ENCODE peak calls at places on chromosomes 5 and 9, in ten cellular contexts. P is WTC11; Q is activated CD8-positive, alpha-beta T cell treated with anti-CD3 and anti-CD28 coated beads for 36 hours; U is GM06990; W is thyroid gland; G is heart right ventricle; H is GM10248; X is retinal pigment epithelial cell; F is Caco-2; O is astrocyte of the cerebellum. A is an unnamed sample.

GRCh38 chr9:114091711-114092110 is 7.4 kb downstream of the KIF12 start:
- DNase-seq in P (no peak), Q (no peak), U (no peak), W (no peak), G (no peak), H (no peak), X (no peak), F (no peak), O (no peak), A (no peak)

GRCh38 chr5:177473461-177473991 is at the start of gene DBN1:
- DNase-seq in P (peak), Q (peak), U (peak), W (peak), G (no peak), H (peak), X (no peak), F (peak), O (no peak), A (no peak)

GRCh38 chr5:124747770-124748686 is 1.6 kb upstream of the ZNF608 start:
- DNase-seq in P (no peak), Q (no peak), U (peak), W (no peak), G (peak), H (peak), X (no peak), F (no peak), O (no peak), A (no peak)

GRCh38 chr9:134299883-134300282 is 26.4 kb upstream of the RXRA start:
- DNase-seq in P (no peak), Q (no peak), U (no peak), W (peak), G (no peak), H (no peak), X (no peak), F (no peak), O (no peak), A (no peak)

GRCh38 chr9:28735943-28736342 is 1162.7 kb upstream of the C9orf72 start:
- DNase-seq in P (no peak), Q (no peak), U (no peak), W (peak), G (no peak), H (no peak), X (no peak), F (no peak), O (no peak), A (no peak)

GRCh38 chr5:150789943-150790611 is 11.5 kb downstream of the SMIM3 start:
- DNase-seq in P (no peak), Q (peak), U (peak), W (no peak), G (peak), H (peak), X (peak), F (no peak), O (peak), A (peak)

GRCh38 chr5:150302301-150303069 is at the start of gene ARSI:
- DNase-seq in P (peak), Q (no peak), U (no peak), W (peak), G (peak), H (no peak), X (peak), F (peak), O (no peak), A (no peak)

GRCh38 chr9:132875159-132875558 is 2.9 kb downstream of the AK8 start:
- DNase-seq in P (no peak), Q (no peak), U (no peak), W (no peak), G (no peak), H (no peak), X (no peak), F (no peak), O (no peak), A (no peak)

GRCh38 chr5:58786035-58786434 is 203.2 kb downstream of the RAB3C start:
- DNase-seq in P (no peak), Q (no peak), U (no peak), W (no peak), G (no peak), H (no peak), X (no peak), F (no peak), O (no peak), A (no peak)

GRCh38 chr9:126146254-126147145 is 180.1 kb upstream of the MVB12B start:
- DNase-seq in P (peak), Q (peak), U (peak), W (no peak), G (no peak), H (peak), X (no peak), F (peak), O (no peak), A (no peak)

GRCh38 chr9:132806723-132807421 is 71.2 kb downstream of the AK8 start:
- DNase-seq in P (peak), Q (no peak), U (no peak), W (no peak), G (no peak), H (no peak), X (no peak), F (peak), O (no peak), A (no peak)

GRCh38 chr9:97553841-97554240 is 52.4 kb downstream of the TMOD1 start:
- DNase-seq in P (no peak), Q (no peak), U (no peak), W (no peak), G (no peak), H (no peak), X (no peak), F (no peak), O (no peak), A (no peak)

GRCh38 chr5:556909-557441 is 32.7 kb upstream of the SLC9A3 start:
- DNase-seq in P (no peak), Q (no peak), U (no peak), W (no peak), G (no peak), H (no peak), X (no peak), F (no peak), O (no peak), A (no peak)

GRCh38 chr9:116430849-116431248 is 256.3 kb upstream of the TRIM32 start:
- DNase-seq in P (no peak), Q (no peak), U (no peak), W (no peak), G (no peak), H (no peak), X (no peak), F (no peak), O (no peak), A (no peak)
- TF ChIP-seq CTCF in P (no peak), Q (no peak), U (no peak), W (no peak), G (no peak), H (no peak), X (no peak), F (no peak), O (no peak), A (no peak)

GRCh38 chr5:143403607-143404415 is at the start of gene NR3C1:
- DNase-seq in P (peak), Q (peak), U (peak), W (peak), G (peak), H (peak), X (no peak), F (peak), O (peak), A (peak)

GRCh38 chr5:143403357-143403606 is 204 bp downstream of the NR3C1 start:
- DNase-seq in P (no peak), Q (no peak), U (no peak), W (no peak), G (no peak), H (no peak), X (no peak), F (no peak), O (no peak), A (no peak)

GRCh38 chr5:143401846-143402463 is 1.5 kb downstream of the NR3C1 start:
- DNase-seq in P (no peak), Q (peak), U (no peak), W (no peak), G (no peak), H (no peak), X (no peak), F (no peak), O (no peak), A (no peak)

GRCh38 chr5:143401253-143401845 is 2.1 kb downstream of the NR3C1 start:
- DNase-seq in P (no peak), Q (no peak), U (no peak), W (no peak), G (no peak), H (no peak), X (no peak), F (no peak), O (no peak), A (no peak)

GRCh38 chr5:143402464-143403356 is 776 bp downstream of the NR3C1 start:
- DNase-seq in P (peak), Q (peak), U (peak), W (peak), G (peak), H (peak), X (no peak), F (peak), O (peak), A (no peak)
- TF ChIP-seq CTCF in P (no peak), Q (no peak), U (peak), W (no peak), G (no peak), H (no peak), X (no peak), F (peak), O (peak), A (no peak)

GRCh38 chr5:147393866-147394265 is 116.0 kb downstream of the DPYSL3 start:
- DNase-seq in P (peak), Q (no peak), U (no peak), W (no peak), G (no peak), H (no peak), X (no peak), F (no peak), O (no peak), A (no peak)
- TF ChIP-seq CTCF in P (peak), Q (no peak), U (peak), W (peak), G (peak), H (no peak), X (peak), F (peak), O (peak), A (peak)

GRCh38 chr5:170404398-170404797 is 15.2 kb upstream of the KCNMB1 start:
- DNase-seq in P (no peak), Q (no peak), U (no peak), W (no peak), G (no peak), H (no peak), X (no peak), F (no peak), O (no peak), A (no peak)

GRCh38 chr5:170402508-170402907 is 13.3 kb upstream of the KCNMB1 start:
- DNase-seq in P (no peak), Q (peak), U (no peak), W (no peak), G (no peak), H (no peak), X (no peak), F (no peak), O (no peak), A (no peak)

GRCh38 chr5:170405822-170406221 is 16.7 kb upstream of the KCNMB1 start:
- DNase-seq in P (no peak), Q (no peak), U (no peak), W (no peak), G (no peak), H (no peak), X (no peak), F (no peak), O (no peak), A (no peak)

GRCh38 chr5:170407062-170407461 is 17.9 kb upstream of the KCNMB1 start:
- DNase-seq in P (no peak), Q (no peak), U (no peak), W (no peak), G (no peak), H (no peak), X (no peak), F (no peak), O (no peak), A (no peak)

GRCh38 chr5:170403675-170404074 is 14.5 kb upstream of the KCNMB1 start:
- DNase-seq in P (peak), Q (no peak), U (no peak), W (peak), G (no peak), H (no peak), X (no peak), F (no peak), O (no peak), A (no peak)
- TF ChIP-seq CTCF in P (no peak), Q (no peak), U (no peak), W (peak), G (peak), H (no peak), X (peak), F (no peak), O (no peak), A (no peak)

A was measured in AG09319.